ENCODE peak calls at places on chromosomes 2 and 18, in eight cellular contexts. W, S, R, N, C, I, J and V are unnamed samples.

GRCh38 chr2:71358931-71359671 is 27.5 kb downstream of the ZNF638 start:
- DNase-seq in W (no peak), S (no peak), R (no peak), N (no peak), C (no peak), I (no peak), J (no peak), V (no peak)

GRCh38 chr2:203585541-203585940 is 50.4 kb upstream of the RAPH1 start:
- DNase-seq in W (no peak), S (no peak), R (no peak), N (no peak), C (peak), I (no peak), J (no peak), V (no peak)

GRCh38 chr18:3596324-3597158 is 146.6 kb downstream of the TGIF1 start:
- DNase-seq in W (no peak), S (peak), R (no peak), N (peak), C (peak), I (no peak), J (peak), V (no peak)

GRCh38 chr2:179950391-179950790 is 56.7 kb downstream of the CWC22 start:
- DNase-seq in W (no peak), S (no peak), R (no peak), N (no peak), C (no peak), I (no peak), J (no peak), V (no peak)

GRCh38 chr2:145421841-145422240 is 901.9 kb upstream of the ZEB2 start:
- DNase-seq in W (no peak), S (no peak), R (no peak), N (no peak), C (no peak), I (no peak), J (no peak), V (no peak)

GRCh38 chr2:138035597-138036217 is 71.4 kb downstream of the HNMT start:
- DNase-seq in W (no peak), S (no peak), R (no peak), N (no peak), C (no peak), I (no peak), J (no peak), V (no peak)

GRCh38 chr2:155708052-155708451 is 624.5 kb downstream of the NR4A2 start:
- DNase-seq in W (peak), S (no peak), R (no peak), N (no peak), C (no peak), I (no peak), J (no peak), V (no peak)

GRCh38 chr2:176107731-176108181 is 676 bp downstream of the HOXD11 start:
- DNase-seq in W (no peak), S (no peak), R (no peak), N (no peak), C (peak), I (no peak), J (no peak), V (no peak)

GRCh38 chr2:120400546-120400945 is 54.6 kb downstream of the INHBB start:
- DNase-seq in W (no peak), S (no peak), R (no peak), N (no peak), C (no peak), I (no peak), J (no peak), V (no peak)

GRCh38 chr2:232204457-232204931 is 174.1 kb upstream of the ALPP start:
- DNase-seq in W (no peak), S (no peak), R (no peak), N (no peak), C (no peak), I (no peak), J (peak), V (no peak)

GRCh38 chr18:74066018-74066417 is 81.6 kb downstream of the FBXO15 start:
- DNase-seq in W (no peak), S (no peak), R (no peak), N (no peak), C (no peak), I (no peak), J (no peak), V (no peak)

DNA sequence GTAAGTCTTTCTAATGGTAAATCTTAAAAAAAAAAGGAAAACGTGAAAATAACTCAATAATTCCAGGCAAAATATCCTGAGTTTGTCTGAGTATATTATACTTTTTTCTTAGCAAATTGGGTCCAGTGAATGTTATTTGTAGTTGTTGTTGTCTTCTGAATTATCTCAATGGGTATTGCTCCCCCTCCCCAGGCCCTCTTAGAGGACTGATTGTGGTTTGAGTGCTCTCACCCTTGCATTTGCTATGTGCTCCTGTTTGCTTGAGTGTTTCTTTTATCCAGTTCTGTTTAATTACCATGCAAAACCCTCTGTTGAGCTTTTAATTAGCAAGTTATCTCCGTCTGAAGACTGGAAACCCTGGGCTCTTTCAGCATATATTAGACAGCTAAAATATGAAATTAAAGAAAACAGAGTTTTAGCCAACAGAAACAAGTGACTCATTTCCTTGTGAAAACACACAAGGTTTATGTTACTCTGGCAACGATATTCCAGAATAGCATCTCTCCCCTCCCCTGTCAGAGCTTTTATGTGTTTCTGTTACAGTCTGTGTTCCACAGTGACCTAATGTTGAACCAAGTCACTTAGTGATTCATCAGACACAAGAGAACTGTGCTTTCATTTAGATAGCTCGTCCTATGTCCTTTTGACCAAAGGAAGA is 172.5 kb upstream of the RBMS1 start:
- DNase-seq in W (peak), S (peak), R (peak), N (no peak), C (peak), I (no peak), J (peak), V (no peak)
- TF ChIP-seq POLR2AphosphoS5 in W (no peak), S (peak), R (no peak), N (no peak), C (peak), I (no peak), J (no peak), V (no peak)

DNA sequence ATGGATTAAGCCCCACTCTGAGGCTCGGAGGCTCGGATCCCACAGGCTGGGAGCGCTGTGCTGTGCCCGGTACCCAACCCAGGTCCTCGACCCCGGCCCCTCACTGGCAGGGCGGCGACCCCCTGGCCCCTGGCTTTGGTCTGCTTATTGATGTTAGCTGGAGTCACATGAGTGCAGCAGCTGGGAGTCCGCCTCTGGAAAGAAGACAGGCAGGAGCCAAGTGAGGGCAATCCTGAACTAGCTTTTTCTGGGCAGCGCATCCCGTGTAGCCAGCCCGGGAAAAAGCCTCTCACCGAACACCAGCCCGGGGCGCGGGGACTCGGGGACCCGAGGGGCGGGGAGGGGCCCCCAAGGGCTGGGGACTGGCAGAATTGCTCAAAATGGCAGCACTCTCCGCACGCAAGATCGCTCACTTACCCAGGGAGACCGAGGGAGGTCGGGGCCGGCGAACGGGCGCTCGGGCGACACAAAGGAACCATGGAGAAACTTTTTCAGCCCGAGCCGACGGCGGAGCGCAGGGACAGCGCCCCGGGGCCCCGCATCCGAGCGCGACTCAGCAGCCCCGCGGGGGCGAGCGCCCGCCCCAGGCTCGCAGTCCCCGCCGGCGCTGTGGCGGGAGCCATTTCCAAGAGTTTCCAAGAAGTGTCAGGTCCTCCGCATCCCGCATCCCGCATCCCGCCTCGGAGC is 566 bp downstream of the TMEM200C start:
- DNase-seq in W (no peak), S (no peak), R (no peak), N (no peak), C (peak), I (no peak), J (no peak), V (no peak)
- H3K9ac ChIP-seq in W (no peak), S (no peak), R (no peak), N (no peak), C (no peak), I (peak), J (no peak), V (peak)

DNA sequence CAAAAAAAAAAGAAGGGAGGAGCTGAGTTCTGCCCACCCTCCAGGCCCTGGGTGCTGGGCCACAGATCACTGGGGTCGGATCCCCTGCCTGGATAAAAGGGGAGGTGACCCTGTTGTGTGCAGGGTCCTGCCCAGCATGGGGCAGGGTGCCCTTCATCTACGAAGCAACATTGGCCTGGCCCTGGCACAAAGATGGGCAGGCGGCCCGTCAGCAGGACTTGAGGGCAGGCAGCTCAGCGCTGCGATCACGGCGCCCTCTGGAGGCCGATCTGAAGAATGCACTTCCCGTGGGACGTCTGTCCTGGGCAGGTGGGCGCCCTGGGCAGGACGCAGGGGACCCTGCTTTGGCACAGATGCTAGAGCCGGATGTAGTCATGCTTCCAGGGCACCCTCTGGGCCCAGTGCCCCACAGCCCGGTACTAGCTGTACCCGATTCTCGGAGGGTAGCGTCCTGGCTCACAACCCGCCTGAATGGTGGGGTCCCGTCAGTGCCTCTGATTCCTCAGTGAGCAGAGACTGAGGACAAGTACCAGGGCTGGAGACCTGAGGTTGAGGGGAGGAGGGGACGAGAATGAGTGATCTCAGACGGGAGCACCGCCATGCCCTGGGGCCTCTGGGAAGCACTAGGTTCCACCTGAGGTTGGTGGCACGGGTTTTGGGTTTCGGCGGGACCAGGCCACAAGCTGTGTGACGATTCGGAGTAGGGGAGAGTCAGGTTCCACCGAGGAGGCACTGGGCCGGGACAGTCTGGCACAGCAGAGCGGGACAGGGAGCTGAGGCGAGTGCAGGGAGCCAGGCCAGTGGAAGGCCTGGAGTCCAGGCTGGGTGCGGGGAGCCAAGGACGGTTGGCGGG is 18.0 kb downstream of the ARID5A start:
- DNase-seq in W (peak), S (peak), R (no peak), N (peak), C (peak), I (no peak), J (peak), V (no peak)
- TF ChIP-seq POLR2AphosphoS5 in W (no peak), S (no peak), R (no peak), N (no peak), C (no peak), I (no peak), J (no peak), V (no peak)

DNA sequence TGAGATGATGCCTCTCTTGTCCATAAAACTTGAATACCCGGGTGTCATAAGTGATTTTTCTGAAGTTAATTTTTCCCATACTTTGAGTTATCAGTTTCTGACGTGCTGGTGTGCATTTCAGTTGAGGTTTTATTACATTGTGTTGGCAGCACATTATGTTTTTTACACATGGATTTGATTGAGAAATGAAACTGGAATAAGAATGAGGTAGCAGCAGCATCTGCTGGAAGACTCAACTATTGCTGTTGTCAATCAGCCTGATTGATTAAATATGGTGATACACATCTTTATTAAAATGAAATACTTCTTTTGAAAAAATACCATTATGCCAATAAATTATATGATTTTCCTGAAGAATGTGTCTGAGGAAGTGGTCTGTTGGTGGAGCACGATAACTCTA is 60.5 kb downstream of the INSIG2 start:
- DNase-seq in W (no peak), S (peak), R (no peak), N (no peak), C (no peak), I (no peak), J (no peak), V (no peak)
- H3K9ac ChIP-seq in W (no peak), S (no peak), R (no peak), N (no peak), C (no peak), I (no peak), J (no peak), V (no peak)

GRCh38 chr18:58785171-58785805 is 79.4 kb upstream of the ZNF532 start:
- DNase-seq in W (peak), S (peak), R (no peak), N (no peak), C (no peak), I (peak), J (no peak), V (no peak)
- TF ChIP-seq POLR2AphosphoS5 in W (peak), S (peak), R (no peak), N (no peak), C (no peak), I (no peak), J (no peak), V (no peak)

DNA sequence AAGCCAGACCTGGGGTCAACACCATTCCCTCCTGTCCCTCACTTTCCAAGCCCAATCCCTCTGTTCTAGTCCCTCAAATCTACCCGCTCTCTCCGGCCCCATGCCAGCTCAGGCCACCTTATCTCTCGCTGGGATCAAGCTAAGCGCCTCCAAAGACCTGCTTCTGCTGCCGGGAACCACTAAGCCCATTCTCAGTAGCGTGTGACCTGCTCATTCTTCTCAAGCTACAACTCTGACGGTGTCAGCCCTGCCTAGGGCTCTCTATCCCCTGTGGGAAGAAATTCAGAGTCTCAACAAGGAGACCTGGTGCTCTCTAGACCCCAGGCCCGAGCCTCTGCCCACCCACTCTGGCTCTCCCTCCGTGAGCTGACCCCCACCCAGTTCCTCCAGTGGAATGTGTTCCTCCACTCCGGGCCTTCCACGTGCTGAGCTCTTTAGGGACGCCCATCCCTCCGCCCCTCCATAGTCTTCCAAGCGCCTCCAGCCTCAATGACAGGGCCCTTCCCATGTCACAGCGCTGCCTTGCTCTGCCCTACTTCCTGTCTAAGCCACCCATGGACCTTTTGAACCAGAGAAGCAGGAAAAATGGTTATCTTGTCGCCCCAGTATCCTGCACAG is 127.8 kb downstream of the ZNF516 start:
- DNase-seq in W (no peak), S (no peak), R (no peak), N (no peak), C (no peak), I (no peak), J (no peak), V (peak)
- H3K9ac ChIP-seq in W (no peak), S (no peak), R (no peak), N (no peak), C (no peak), I (no peak), J (no peak), V (no peak)